ENCODE peak calls at places on chromosome 17, in four cellular contexts. T, Y, J and U are unnamed samples.

GRCh38 chr17:31672161-31672819 is 186.8 kb downstream of the COPRS start:
- DNase-seq in T (no peak), Y (no peak), J (no peak), U (no peak)

GRCh38 chr17:73340093-73340596 is 28.3 kb upstream of the CDC42EP4 start:
- DNase-seq in T (peak; percentile 79), Y (no peak), J (no peak), U (peak; percentile 98)

GRCh38 chr17:48752399-48753288 is 24.1 kb upstream of the HOXB13 start:
- DNase-seq in T (no peak), Y (no peak), J (peak; percentile 76), U (no peak)

GRCh38 chr17:76378548-76379274 is 5.7 kb upstream of the SPHK1 start:
- DNase-seq in T (no peak), Y (peak; percentile 44), J (no peak), U (no peak)

GRCh38 chr17:38674013-38674748 is 576 bp downstream of the EPOP start:
- DNase-seq in T (no peak), Y (no peak), J (no peak), U (no peak)

GRCh38 chr17:75388476-75389030 is 16.9 kb downstream of the GRB2 start:
- DNase-seq in T (no peak), Y (no peak), J (no peak), U (no peak)

GRCh38 chr17:78294356-78294755 is 62.9 kb downstream of the TMEM235 start:
- DNase-seq in T (no peak), Y (no peak), J (no peak), U (no peak)

GRCh38 chr17:39231587-39232551 is 6.1 kb upstream of the STAC2 start:
- DNase-seq in T (no peak), Y (peak; percentile 26), J (no peak), U (peak; percentile 75)

GRCh38 chr17:30380106-30380420 is 1.3 kb downstream of the CPD start:
- DNase-seq in T (no peak), Y (peak; percentile 15), J (no peak), U (peak; percentile 56)

DNA sequence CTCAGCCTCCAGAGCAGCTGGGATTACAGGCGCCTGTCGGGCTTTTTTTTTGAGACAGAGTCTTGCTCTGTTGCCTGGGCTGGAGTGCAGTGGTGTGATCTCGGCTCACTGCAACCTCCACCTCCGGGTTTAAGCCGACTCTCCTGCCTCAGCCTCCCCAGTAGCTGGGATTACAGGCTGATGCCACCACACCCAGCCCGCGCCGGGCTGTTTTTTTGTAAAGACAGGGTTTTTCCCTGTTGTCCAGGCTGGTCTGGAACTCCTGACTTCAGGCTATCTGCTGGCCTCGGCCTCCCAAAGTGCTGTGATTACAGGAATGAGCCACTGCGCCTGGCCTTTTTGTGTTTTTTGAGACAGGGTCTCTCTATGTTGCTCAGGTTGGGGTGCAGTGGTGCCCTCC is 27.4 kb upstream of the SPNS3 start:
- DNase-seq in T (no peak), Y (no peak), J (no peak), U (no peak)
- TF ChIP-seq CTCF in T (no peak), Y (no peak), J (no peak), U (no peak)

GRCh38 chr17:17500999-17501605 is 4.9 kb upstream of the RASD1 start:
- DNase-seq in T (no peak), Y (no peak), J (no peak), U (no peak)
- TF ChIP-seq CTCF in T (peak; percentile 28), Y (no peak), J (no peak), U (no peak)

DNA sequence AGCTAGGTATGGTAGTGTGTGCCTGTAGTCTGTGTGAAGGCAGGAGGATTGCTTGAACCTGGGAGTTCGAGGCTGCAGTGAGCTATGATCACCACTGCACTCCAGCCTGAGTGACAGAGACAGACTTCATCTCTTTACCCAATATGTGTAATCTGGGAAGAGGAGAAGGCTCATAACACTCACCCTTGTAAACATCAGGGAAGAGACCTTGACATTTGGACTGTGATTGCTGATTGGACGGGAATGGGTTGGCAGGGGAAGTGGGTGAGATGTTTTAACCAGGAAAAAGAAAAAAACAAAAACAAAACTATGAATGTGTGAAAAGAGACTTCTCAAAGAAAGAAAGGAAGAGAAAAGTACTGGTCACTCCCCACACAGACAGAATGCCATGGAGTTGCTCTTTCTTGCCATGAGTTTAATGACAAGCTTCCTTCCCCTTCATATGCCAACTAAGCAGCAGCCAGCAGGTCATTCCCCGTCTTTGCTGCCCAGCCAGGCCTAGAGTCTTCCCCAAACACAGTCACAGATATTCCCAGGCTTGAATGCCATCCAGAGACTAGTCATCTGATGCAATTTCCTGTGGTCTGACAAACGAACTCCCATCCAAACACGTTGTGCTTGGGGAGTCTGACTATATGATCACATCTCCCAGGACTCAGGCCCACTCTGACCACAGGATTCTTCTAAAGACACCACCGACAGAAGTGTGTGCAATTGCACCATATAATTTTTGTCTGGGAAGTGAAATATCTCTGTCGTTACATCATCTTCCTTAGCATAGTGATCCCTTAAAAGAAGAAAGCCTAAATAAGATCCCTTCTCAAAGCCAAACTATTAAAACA is 3.6 kb upstream of the XAF1 start:
- DNase-seq in T (peak; percentile 99), Y (peak; percentile 96), J (no peak), U (peak; percentile 98)
- TF ChIP-seq CTCF in T (no peak), Y (no peak), J (no peak), U (no peak)

DNA sequence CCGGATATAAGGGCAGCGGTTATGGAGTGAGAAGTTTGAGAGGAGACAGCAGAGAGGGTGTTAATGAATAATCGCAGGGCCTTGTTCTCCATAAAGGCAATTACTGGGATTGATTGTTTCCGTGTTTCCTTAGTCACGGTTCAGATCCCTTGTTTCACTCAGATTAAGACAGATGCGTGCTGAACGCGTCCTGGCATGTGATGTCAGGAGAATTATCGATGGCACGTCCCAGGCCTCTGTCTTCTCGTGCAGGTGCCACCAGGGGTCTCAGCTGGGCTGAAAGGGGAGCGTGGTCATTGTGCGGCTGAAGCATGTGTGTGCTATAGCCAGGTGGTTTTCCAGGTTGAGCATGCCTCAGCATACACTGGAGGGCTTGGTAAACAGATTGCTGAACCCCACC is 142.4 kb upstream of the NOL11 start:
- DNase-seq in T (no peak), Y (no peak), J (peak; percentile 20), U (no peak)
- TF ChIP-seq CTCF in T (no peak), Y (no peak), J (no peak), U (no peak)

GRCh38 chr17:80986816-80987480 is 4.7 kb upstream of the CHMP6 start:
- DNase-seq in T (no peak), Y (no peak), J (no peak), U (no peak)

GRCh38 chr17:80986046-80986445 is 5.6 kb upstream of the CHMP6 start:
- DNase-seq in T (no peak), Y (no peak), J (no peak), U (no peak)

GRCh38 chr17:80983545-80983944 is 8.1 kb upstream of the CHMP6 start:
- DNase-seq in T (no peak), Y (no peak), J (no peak), U (no peak)

GRCh38 chr17:80982426-80982974 is 9.1 kb upstream of the CHMP6 start:
- DNase-seq in T (no peak), Y (no peak), J (no peak), U (no peak)

GRCh38 chr17:80984749-80985148 is 6.9 kb upstream of the CHMP6 start:
- DNase-seq in T (peak; percentile 91), Y (no peak), J (no peak), U (peak; percentile 46)
- TF ChIP-seq CTCF in T (peak; percentile 59), Y (no peak), J (no peak), U (no peak)

GRCh38 chr17:29115906-29116651 is 64.1 kb downstream of the MYO18A start:
- DNase-seq in T (no peak), Y (peak; percentile 35), J (no peak), U (peak; percentile 49)
- TF ChIP-seq CTCF in T (peak; percentile 59), Y (peak; percentile 43), J (no peak), U (peak; percentile 44)

DNA sequence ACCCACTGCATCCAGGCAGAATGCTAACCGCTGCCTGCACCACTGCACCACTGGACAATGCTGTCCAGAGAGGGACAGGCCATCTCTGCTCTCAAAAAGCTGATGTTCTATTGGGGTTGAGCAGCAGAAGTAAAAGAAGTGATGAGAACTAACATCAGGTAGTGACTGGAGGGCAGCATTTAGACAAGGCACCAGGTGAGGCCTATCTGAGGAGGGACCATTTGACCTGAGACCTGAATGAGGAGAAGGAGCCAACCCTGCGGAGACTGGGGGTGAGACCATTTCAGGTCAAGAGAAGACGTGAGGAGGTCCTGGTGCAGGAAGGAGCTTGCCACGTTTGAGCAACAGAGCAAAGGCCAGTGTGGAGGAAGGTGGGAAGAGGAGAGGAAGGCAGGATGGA is 34.0 kb downstream of the NTN1 start:
- DNase-seq in T (no peak), Y (no peak), J (no peak), U (no peak)
- TF ChIP-seq CTCF in T (no peak), Y (no peak), J (no peak), U (no peak)

GRCh38 chr17:80252871-80253270 is 7.8 kb upstream of the RNF213 start:
- DNase-seq in T (no peak), Y (no peak), J (peak; percentile 71), U (peak; percentile 80)
- TF ChIP-seq CTCF in T (peak; percentile 54), Y (no peak), J (peak; percentile 15), U (peak; percentile 78)

GRCh38 chr17:5783851-5784250 is 199.5 kb upstream of the NLRP1 start:
- DNase-seq in T (no peak), Y (no peak), J (no peak), U (no peak)

GRCh38 chr17:5784791-5785190 is 200.5 kb upstream of the NLRP1 start:
- DNase-seq in T (no peak), Y (no peak), J (no peak), U (peak; percentile 20)

GRCh38 chr17:5781236-5781927 is 197.1 kb upstream of the NLRP1 start:
- DNase-seq in T (no peak), Y (no peak), J (no peak), U (no peak)

GRCh38 chr17:5783269-5783668 is 199.0 kb upstream of the NLRP1 start:
- DNase-seq in T (no peak), Y (no peak), J (no peak), U (no peak)

GRCh38 chr17:5780476-5780875 is 196.2 kb upstream of the NLRP1 start:
- DNase-seq in T (no peak), Y (peak; percentile 58), J (no peak), U (peak; percentile 82)
- TF ChIP-seq CTCF in T (peak; percentile 21), Y (peak; percentile 29), J (no peak), U (peak; percentile 22)

DNA sequence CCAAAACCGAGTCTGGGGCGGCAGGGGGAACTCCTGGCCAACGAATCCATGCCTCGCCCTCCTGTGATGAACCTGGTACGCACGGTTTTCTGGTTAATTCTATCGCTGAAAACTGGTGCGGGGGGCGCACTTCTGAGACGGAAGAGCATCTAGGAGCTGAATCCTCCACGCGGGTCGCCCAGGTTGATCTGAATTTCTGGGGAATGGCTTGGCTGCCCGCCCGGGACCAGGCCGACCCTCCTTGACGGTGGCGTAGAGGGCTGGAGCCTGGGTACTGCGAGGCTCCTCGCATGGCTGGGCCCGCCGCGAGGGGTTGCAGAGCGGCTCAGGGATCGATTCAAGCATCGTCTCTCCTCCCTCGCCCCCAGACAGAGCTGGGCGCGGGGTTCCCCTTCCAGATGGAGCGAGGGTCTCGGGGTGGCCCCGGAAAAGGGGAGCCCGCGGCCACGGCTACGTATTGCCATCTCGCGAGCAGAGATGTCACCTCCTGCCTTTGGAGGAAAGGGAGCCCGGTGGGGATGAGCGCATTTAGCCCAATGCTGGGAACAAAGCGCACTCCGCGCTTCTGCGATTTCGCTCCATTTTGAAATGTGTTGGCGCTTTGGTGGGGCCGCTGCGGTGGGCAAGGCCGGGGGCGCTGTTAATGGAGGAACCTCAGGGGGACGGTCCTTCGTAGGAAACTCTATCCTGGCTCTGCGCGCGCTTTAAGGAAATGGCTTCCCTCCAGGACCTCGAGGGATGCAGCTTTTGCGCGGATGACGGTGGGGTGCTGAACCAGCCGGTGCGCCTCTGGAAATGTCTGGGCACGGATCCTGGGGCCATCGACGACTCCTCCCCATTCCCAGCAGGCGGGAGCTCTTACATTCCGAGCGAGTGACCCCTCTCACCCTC is 2.7 kb downstream of the MAPT start:
- DNase-seq in T (no peak), Y (no peak), J (no peak), U (no peak)
- TF ChIP-seq CTCF in T (no peak), Y (no peak), J (no peak), U (no peak)